ENCODE peak calls at places on chromosome 15, in four cellular contexts. L, R, I and V are unnamed samples.

GRCh38 chr15:65987100-65987499 is 117.8 kb downstream of the RAB11A start:
- DNase-seq in L (no peak), R (no peak), I (no peak), V (no peak)

GRCh38 chr15:90857337-90857736 is 11.1 kb upstream of the FURIN start:
- DNase-seq in L (no peak), R (no peak), I (no peak), V (no peak)

GRCh38 chr15:41396111-41396510 is 6.2 kb downstream of the NDUFAF1 start:
- DNase-seq in L (no peak), R (no peak), I (no peak), V (no peak)

GRCh38 chr15:64354683-64355558 is 1.1 kb downstream of the CSNK1G1 start:
- DNase-seq in L (peak), R (peak), I (no peak), V (peak)

GRCh38 chr15:42581272-42581730 is 5.9 kb downstream of the STARD9 start:
- DNase-seq in L (peak), R (peak), I (peak), V (peak)

GRCh38 chr15:42494998-42495360 is 455 bp upstream of the SNAP23 start:
- DNase-seq in L (no peak), R (peak), I (peak), V (peak)

GRCh38 chr15:70783610-70784021 is 20.3 kb upstream of the UACA start:
- DNase-seq in L (no peak), R (peak), I (peak), V (peak)

GRCh38 chr15:45448516-45448915 is 70.2 kb upstream of the GATM start:
- DNase-seq in L (no peak), R (peak), I (peak), V (no peak)

GRCh38 chr15:80739919-80740318 is 39.3 kb upstream of the CEMIP start:
- DNase-seq in L (no peak), R (no peak), I (no peak), V (no peak)

GRCh38 chr15:50249704-50250103 is 15.8 kb downstream of the HDC start:
- DNase-seq in L (no peak), R (no peak), I (no peak), V (no peak)

GRCh38 chr15:69903476-69904295 is 194.0 kb downstream of the TLE3 start:
- DNase-seq in L (no peak), R (no peak), I (peak), V (peak)